ENCODE peak calls at places on chromosomes 13 and 19, in four cellular contexts. G is K562, Q is SK-N-SH, U is GM12878. Y is an unnamed sample.

GRCh38 chr13:35346494-35346893 is 130.0 kb downstream of the MAB21L1 start:
- DNase-seq in G (no peak), Q (no peak), U (no peak), Y (no peak)

GRCh38 chr13:28792992-28793391 is 27.1 kb upstream of the MTUS2 start:
- DNase-seq in G (no peak), Q (no peak), U (no peak), Y (no peak)

GRCh38 chr19:23345838-23346237 is 49.4 kb downstream of the ZNF91 start:
- DNase-seq in G (peak; percentile 10), Q (no peak), U (no peak), Y (peak; percentile 65)

GRCh38 chr13:109191422-109191821 is 562.0 kb downstream of the MYO16 start:
- DNase-seq in G (no peak), Q (no peak), U (no peak), Y (no peak)

GRCh38 chr19:54232552-54232934 is 9.7 kb upstream of the LILRB3 start:
- DNase-seq in G (no peak), Q (no peak), U (no peak), Y (no peak)

GRCh38 chr13:80171096-80171495 is 169.8 kb downstream of the SPRY2 start:
- DNase-seq in G (no peak), Q (no peak), U (no peak), Y (no peak)

GRCh38 chr13:79874396-79875360 is 393.7 kb downstream of the NDFIP2 start:
- DNase-seq in G (no peak), Q (no peak), U (no peak), Y (no peak)

GRCh38 chr13:48431987-48432615 is 19.2 kb upstream of the LPAR6 start:
- DNase-seq in G (no peak), Q (no peak), U (no peak), Y (no peak)

GRCh38 chr19:38713227-38713649 is 31.0 kb downstream of the CAPN12 start:
- DNase-seq in G (no peak), Q (no peak), U (no peak), Y (no peak)

GRCh38 chr13:103282571-103283450 is 216.6 kb upstream of the SLC10A2 start:
- DNase-seq in G (no peak), Q (no peak), U (no peak), Y (no peak)

GRCh38 chr13:109135018-109135417 is 505.6 kb downstream of the MYO16 start:
- DNase-seq in G (no peak), Q (no peak), U (no peak), Y (no peak)

GRCh38 chr13:45621950-45622349 is 6.4 kb upstream of the ERICH6B start:
- DNase-seq in G (no peak), Q (no peak), U (no peak), Y (peak; percentile 46)

GRCh38 chr13:75326173-75327131 is 155.5 kb downstream of the TBC1D4 start:
- DNase-seq in G (peak; percentile 41), Q (peak; percentile 36), U (no peak), Y (no peak)

GRCh38 chr19:8324186-8325050 is 3.1 kb downstream of the RPS28 start:
- DNase-seq in G (no peak), Q (no peak), U (no peak), Y (no peak)

GRCh38 chr13:113864303-113864890 is 521 bp upstream of the GAS6 start:
- DNase-seq in G (no peak), Q (peak; percentile 61), U (no peak), Y (no peak)

GRCh38 chr19:42422092-42422575 is 5.1 kb downstream of the LIPE start:
- DNase-seq in G (no peak), Q (no peak), U (no peak), Y (no peak)

GRCh38 chr13:112247471-112248405 is 128.4 kb upstream of the SPACA7 start:
- DNase-seq in G (no peak), Q (no peak), U (no peak), Y (no peak)

GRCh38 chr19:10289167-10289835 is 451 bp upstream of the ICAM5 start:
- DNase-seq in G (peak; percentile 67), Q (peak; percentile 68), U (no peak), Y (peak; percentile 86)

GRCh38 chr19:10291554-10292205 is 1.9 kb downstream of the ICAM5 start:
- DNase-seq in G (no peak), Q (no peak), U (no peak), Y (no peak)

GRCh38 chr19:10289836-10290438 is at the start of gene ICAM5:
- DNase-seq in G (peak; percentile 61), Q (no peak), U (no peak), Y (no peak)

GRCh38 chr19:10290876-10291553 is 1.3 kb downstream of the ICAM5 start:
- DNase-seq in G (peak; percentile 80), Q (peak; percentile 70), U (no peak), Y (peak; percentile 73)

DNA sequence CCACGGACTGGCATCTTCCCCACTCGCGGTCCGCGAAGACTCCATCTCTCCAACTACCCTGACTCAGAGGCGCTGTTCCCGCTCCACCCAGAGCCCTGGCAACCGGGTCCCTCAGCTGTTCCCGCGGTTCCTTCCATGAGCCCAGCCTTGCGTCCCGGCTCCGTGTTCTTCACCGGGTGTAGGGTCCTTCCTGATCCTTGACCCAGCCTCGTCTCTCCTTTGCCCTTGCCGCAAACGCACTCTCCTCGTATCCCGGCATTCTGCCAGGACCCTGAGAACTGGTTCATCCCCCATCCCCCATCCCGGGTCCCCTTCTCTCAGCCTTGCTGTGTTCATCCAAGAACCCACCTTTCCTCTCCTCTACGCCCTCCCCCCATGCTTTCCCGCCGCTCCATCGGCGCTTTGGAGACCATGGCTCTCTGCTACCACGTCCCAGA is 705 bp downstream of the ICAM5 start:
- DNase-seq in G (no peak), Q (no peak), U (no peak), Y (peak; percentile 59)
- TF ChIP-seq USF2 in G (no peak), Q (no peak), U (no peak), Y (no peak)

GRCh38 chr13:72383646-72384045 is 343.8 kb downstream of the MZT1 start:
- DNase-seq in G (no peak), Q (no peak), U (no peak), Y (no peak)

GRCh38 chr13:72390909-72391308 is 336.5 kb downstream of the MZT1 start:
- DNase-seq in G (no peak), Q (no peak), U (no peak), Y (no peak)

GRCh38 chr13:72384186-72384823 is 343.1 kb downstream of the MZT1 start:
- DNase-seq in G (no peak), Q (no peak), U (no peak), Y (no peak)

GRCh38 chr13:72384879-72385278 is 342.6 kb downstream of the MZT1 start:
- DNase-seq in G (no peak), Q (no peak), U (no peak), Y (no peak)

GRCh38 chr13:72386138-72386684 is 341.2 kb downstream of the MZT1 start:
- DNase-seq in G (no peak), Q (no peak), U (no peak), Y (no peak)
- TF ChIP-seq USF1 in G (no peak), Q (no peak), U (no peak), Y (no peak)

GRCh38 chr19:14672043-14672872 is 2.4 kb downstream of the ADGRE3 start:
- DNase-seq in G (no peak), Q (no peak), U (no peak), Y (no peak)
- TF ChIP-seq USF2 in G (no peak), Q (no peak), U (no peak), Y (no peak)

DNA sequence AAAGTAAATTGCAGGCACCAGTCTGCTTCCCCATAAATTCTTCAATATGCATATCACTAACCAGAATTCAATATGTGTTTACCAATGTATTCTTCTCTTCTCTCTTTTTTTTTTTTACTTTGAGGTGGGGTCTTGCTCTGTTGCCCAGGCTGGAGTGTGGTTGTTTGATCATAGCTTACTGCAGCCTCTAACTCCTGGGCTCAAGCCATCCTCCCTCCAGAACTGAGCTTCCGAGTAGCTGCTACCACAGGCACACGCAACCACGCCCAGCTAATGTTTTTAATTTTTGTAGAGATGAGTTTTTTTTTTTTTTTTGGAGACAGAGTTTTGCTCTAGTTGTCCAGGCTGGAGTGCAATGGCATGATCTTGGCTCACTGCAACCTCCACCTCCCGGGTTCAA is 16.8 kb downstream of the LTBP4 start:
- DNase-seq in G (no peak), Q (no peak), U (no peak), Y (no peak)
- TF ChIP-seq USF1 in G (no peak), Q (no peak), U (no peak), Y (no peak)

GRCh38 chr19:28827382-28827781 is 385.6 kb downstream of the UQCRFS1 start:
- DNase-seq in G (no peak), Q (no peak), U (no peak), Y (no peak)
- TF ChIP-seq USF2 in G (no peak), Q (no peak), U (no peak), Y (no peak)

GRCh38 chr13:36530050-36530789 is 97.9 kb downstream of the CCNA1 start:
- DNase-seq in G (no peak), Q (no peak), U (no peak), Y (no peak)
- TF ChIP-seq USF1 in G (no peak), Q (no peak), U (no peak), Y (no peak)

GRCh38 chr13:39578821-39579291 is 24.1 kb downstream of the LHFPL6 start:
- DNase-seq in G (no peak), Q (no peak), U (no peak), Y (no peak)
- TF ChIP-seq USF2 in G (no peak), Q (no peak), U (no peak), Y (no peak)

GRCh38 chr13:29861694-29862110 is 11.3 kb upstream of the UBL3 start:
- DNase-seq in G (no peak), Q (no peak), U (no peak), Y (no peak)
- TF ChIP-seq USF1 in G (no peak), Q (no peak), U (no peak), Y (no peak)

GRCh38 chr13:27375686-27376326 is 48.6 kb upstream of the GTF3A start:
- DNase-seq in G (peak; percentile 69), Q (peak; percentile 81), U (no peak), Y (peak; percentile 85)
- TF ChIP-seq USF2 in G (no peak), Q (no peak), U (no peak), Y (no peak)

GRCh38 chr13:44093607-44094583 is 214.2 kb downstream of the LACC1 start:
- DNase-seq in G (no peak), Q (no peak), U (no peak), Y (no peak)
- TF ChIP-seq USF1 in G (no peak), Q (no peak), U (no peak), Y (no peak)